ENCODE peak calls at places on chromosomes 11 and 22, in four cellular contexts. K is HepG2, L is GM12878, N is K562. A is an unnamed sample.

GRCh38 chr11:8097926-8098325 is 16.9 kb downstream of the TUB start:
- DNase-seq in K (no peak), L (no peak), N (no peak), A (no peak)

GRCh38 chr11:706439-706956 is 467 bp downstream of the EPS8L2 start:
- DNase-seq in K (no peak), L (no peak), N (peak), A (no peak)

GRCh38 chr22:25833091-25833490 is 91.1 kb downstream of the MYO18B start:
- DNase-seq in K (no peak), L (no peak), N (no peak), A (no peak)

GRCh38 chr11:115676768-115677167 is 172.6 kb upstream of the CADM1 start:
- DNase-seq in K (no peak), L (no peak), N (no peak), A (no peak)

GRCh38 chr11:33507356-33507755 is 193.3 kb downstream of the C11orf91 start:
- DNase-seq in K (no peak), L (no peak), N (no peak), A (no peak)

GRCh38 chr11:63518548-63518947 is 12.7 kb downstream of the LGALS12 start:
- DNase-seq in K (no peak), L (no peak), N (no peak), A (no peak)

GRCh38 chr11:67524480-67524808 is 1.2 kb upstream of the CABP2 start:
- DNase-seq in K (no peak), L (no peak), N (no peak), A (no peak)

GRCh38 chr22:27492566-27493201 is 308.9 kb downstream of the MN1 start:
- DNase-seq in K (no peak), L (no peak), N (no peak), A (no peak)

GRCh38 chr11:111460340-111460739 is 51.8 kb downstream of the BTG4 start:
- DNase-seq in K (no peak), L (no peak), N (no peak), A (no peak)

GRCh38 chr11:128520886-128521696 is 66.3 kb downstream of the ETS1 start:
- DNase-seq in K (no peak), L (no peak), N (no peak), A (no peak)
- TF ChIP-seq FOXM1 in K (no peak), L (no peak), N (no peak), A (no peak)

GRCh38 chr11:114199051-114199450 is 97.1 kb upstream of the NNMT start:
- DNase-seq in K (no peak), L (no peak), N (no peak), A (no peak)

GRCh38 chr11:114195981-114196731 is 100.0 kb upstream of the NNMT start:
- DNase-seq in K (no peak), L (no peak), N (no peak), A (no peak)

GRCh38 chr11:114193730-114194674 is 102.2 kb upstream of the NNMT start:
- DNase-seq in K (no peak), L (no peak), N (no peak), A (no peak)

GRCh38 chr11:114197799-114198500 is 98.2 kb upstream of the NNMT start:
- DNase-seq in K (no peak), L (no peak), N (no peak), A (no peak)

DNA sequence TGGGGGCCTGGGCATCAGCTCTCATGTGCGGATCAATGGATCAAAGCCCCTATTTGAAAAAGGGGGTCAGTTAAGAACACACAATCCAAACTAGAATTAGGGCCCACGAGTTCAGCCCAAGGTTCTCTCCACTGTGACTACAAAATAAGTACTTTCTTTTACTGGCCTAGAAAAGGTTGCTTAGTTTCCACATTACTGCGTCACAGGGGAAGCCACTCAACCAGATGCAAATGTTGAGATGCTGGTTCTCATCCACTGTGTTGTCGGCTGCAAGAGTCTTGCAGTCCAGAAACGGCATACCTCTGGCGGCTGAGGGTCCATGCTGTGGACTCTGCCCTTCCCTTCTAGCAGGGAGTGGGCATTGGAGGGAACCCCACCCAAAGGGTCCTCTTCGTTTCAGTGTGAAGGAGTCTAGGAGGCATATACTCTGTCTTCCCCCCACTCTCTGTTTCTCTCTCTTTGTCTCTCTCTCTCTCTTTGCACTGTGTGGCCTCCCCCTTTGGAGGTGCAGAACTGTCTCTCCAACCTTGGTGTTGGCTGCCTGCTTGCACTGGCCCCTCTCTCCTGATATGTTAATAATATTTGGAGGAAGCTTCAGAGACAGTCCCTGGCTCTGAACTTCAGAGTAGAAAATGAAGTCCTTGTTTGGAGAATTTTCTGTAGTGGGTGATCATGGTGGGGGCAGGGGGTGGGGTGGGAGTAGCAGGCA is 99.1 kb upstream of the NNMT start:
- DNase-seq in K (no peak), L (no peak), N (no peak), A (no peak)
- TF ChIP-seq FOXK2 in K (no peak), L (no peak), N (no peak), A (no peak)

GRCh38 chr22:35156945-35157344 is 91.0 kb downstream of the ISX start:
- DNase-seq in K (no peak), L (no peak), N (no peak), A (no peak)
- TF ChIP-seq FOXM1 in K (no peak), L (no peak), N (no peak), A (no peak)

DNA sequence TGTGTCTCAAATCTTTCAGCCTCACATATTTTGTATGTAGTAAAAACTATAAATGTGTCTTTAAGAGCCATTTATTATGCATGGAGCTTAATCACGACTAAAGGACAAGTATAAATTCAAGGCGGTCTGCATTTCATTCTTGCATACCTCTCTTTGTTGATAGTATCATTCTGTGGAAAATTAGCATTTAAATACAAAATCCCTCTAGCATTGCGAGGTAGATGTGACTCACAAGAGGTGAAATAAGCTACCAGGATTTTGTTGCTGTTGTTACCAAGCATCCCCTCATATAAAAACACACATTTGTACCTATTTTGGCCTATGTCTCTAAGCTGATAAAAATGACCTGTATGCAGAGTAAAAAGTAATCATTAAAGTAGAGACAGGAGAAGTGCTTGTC is 537.4 kb upstream of the LUZP2 start:
- DNase-seq in K (no peak), L (no peak), N (no peak), A (no peak)
- TF ChIP-seq FOXK2 in K (no peak), L (no peak), N (no peak), A (no peak)

GRCh38 chr22:39943366-39943765 is 16.8 kb upstream of the TMA7B start:
- DNase-seq in K (no peak), L (no peak), N (peak), A (peak)
- TF ChIP-seq FOXM1 in K (no peak), L (no peak), N (no peak), A (no peak)